ENCODE peak calls at places on chromosomes 12 and 14, in four cellular contexts. B, N, L and M are unnamed samples.
A peak's percentile ranks its signal among the peaks of the same experiment; 100 is the strongest.

GRCh38 chr12:115140981-115141380 is 457.0 kb upstream of the TBX3 start:
- DNase-seq in B (no peak), N (no peak), L (no peak), M (no peak)

GRCh38 chr12:114361545-114361944 is 44.4 kb downstream of the TBX5 start:
- DNase-seq in B (no peak), N (no peak), L (no peak), M (no peak)

GRCh38 chr14:73457050-73457934 is 1.1 kb downstream of the NUMB start:
- DNase-seq in B (peak; percentile 46), N (peak; percentile 27), L (peak; percentile 43), M (peak; percentile 72)

GRCh38 chr12:43308776-43309175 is 243.2 kb downstream of the ADAMTS20 start:
- DNase-seq in B (no peak), N (no peak), L (no peak), M (no peak)

GRCh38 chr12:113676117-113676516 is 204.4 kb upstream of the LHX5 start:
- DNase-seq in B (no peak), N (no peak), L (no peak), M (no peak)

GRCh38 chr14:96827310-96827709 is 30.1 kb downstream of the VRK1 start:
- DNase-seq in B (no peak), N (no peak), L (no peak), M (no peak)

GRCh38 chr12:13211859-13212664 is 15.5 kb downstream of the EMP1 start:
- DNase-seq in B (peak; percentile 80), N (peak; percentile 69), L (peak; percentile 70), M (no peak)

GRCh38 chr12:106369624-106370346 is 12.2 kb downstream of the POLR3B start:
- DNase-seq in B (no peak), N (no peak), L (peak; percentile 76), M (no peak)

GRCh38 chr12:22396253-22396652 is 61.7 kb upstream of the ST8SIA1 start:
- DNase-seq in B (no peak), N (no peak), L (no peak), M (no peak)

GRCh38 chr14:66610154-66610563 is 102.2 kb downstream of the GPHN start:
- DNase-seq in B (no peak), N (no peak), L (no peak), M (no peak)

GRCh38 chr12:12997734-12998133 is 2.3 kb downstream of the HEBP1 start:
- DNase-seq in B (no peak), N (no peak), L (no peak), M (no peak)

GRCh38 chr14:21097616-21098133 is 780 bp downstream of the ZNF219 start:
- DNase-seq in B (no peak), N (peak; percentile 43), L (no peak), M (peak; percentile 63)
- TF ChIP-seq POLR2A in B (no peak), N (no peak), L (no peak), M (no peak)

DNA sequence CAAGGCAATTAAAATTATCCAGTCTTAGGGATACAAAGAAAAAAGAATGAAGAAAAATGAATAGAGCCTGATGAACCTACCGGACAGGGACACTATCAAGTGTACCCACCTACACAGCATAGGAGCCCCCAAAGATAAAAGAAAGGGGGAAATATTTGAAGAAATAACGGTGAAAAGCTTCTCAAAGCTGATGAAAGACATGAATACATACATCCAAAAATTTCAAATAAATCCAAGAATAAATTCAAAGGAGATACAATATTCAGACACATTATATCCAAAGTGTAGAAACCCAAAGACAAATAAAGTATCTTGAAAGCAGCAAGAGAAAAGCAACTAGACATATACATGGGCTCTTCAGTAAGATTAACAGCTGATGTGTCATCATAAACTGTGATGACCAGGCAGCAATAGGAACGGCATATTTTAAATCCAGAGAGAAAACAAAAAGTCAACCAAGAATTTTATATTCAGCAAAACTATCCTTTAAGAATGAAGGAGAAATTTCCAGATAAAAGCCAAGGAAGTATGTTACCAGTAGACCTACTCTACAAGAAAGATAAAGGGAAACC is 56.0 kb downstream of the CDK17 start:
- DNase-seq in B (no peak), N (no peak), L (no peak), M (no peak)
- H3K27ac ChIP-seq in B (no peak overlapping the region), N (no peak overlapping the region), L (no peak overlapping the region), M (no peak overlapping the region)

DNA sequence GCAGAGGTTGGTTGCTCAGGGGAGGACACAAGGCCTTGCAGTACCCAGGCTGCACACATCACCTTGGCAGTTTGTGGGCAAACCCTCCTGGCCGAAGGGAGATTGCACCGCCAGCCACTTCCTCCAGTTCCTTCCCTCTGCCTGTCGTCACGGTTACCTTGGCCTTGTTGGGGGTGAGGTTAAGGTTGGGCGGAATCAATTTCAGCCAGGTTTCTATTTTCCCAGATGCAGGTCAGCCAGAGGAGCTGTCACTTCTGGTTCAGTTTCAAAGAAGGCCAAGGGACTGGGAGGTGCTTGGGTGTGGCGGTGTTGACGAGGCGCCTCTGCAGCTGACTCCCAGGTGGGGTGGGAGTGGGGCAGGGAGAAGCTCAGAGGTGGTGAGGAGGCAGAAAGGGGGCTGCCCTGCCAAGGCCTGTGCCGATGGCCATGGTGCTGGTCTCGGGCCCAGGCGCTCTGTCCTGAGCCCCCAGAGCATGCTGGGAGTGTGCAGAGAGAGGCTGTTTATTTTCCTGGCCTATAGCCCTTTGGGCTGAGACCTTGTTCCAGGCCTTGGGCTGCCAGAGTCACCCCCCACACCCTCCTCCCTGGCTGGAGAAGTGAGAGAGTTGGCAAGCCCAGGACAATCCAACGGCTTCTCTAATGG is 31.4 kb downstream of the JDP2 start:
- DNase-seq in B (no peak), N (no peak), L (no peak), M (peak; percentile 70)
- TF ChIP-seq POLR2A in B (no peak), N (no peak), L (no peak), M (no peak)

DNA sequence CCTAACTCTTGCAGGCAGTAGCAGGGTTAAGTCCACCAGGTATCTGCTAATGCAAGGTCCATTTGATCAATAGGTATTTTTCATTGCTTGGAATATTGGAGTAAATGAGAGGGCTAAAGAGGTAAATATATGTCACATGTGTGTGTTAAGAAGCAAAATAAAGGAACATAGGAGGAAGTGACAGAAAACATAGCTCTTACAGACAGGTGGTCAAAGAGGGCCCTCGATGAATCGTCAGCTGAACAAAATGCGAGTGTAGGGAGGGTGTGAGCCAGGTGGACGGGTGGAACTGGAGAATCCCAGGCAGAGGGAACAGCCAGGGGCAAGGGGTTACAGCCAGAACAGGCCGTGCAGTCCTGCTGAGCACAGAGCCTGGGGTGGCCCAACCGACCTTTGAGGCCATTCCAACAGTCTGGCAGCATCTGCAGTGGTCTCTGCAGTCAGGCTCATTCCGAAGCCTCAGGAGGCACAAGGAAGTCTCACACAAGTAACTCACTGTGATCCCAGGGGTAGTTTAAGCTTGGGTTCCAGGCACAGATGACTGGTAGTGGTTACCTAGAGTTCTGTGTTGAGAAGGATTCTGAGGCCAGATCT is 43.2 kb downstream of the CCDC88C start:
- DNase-seq in B (no peak), N (no peak), L (peak; percentile 17), M (no peak)
- H3K27ac ChIP-seq in B (no peak overlapping the region), N (no peak overlapping the region), L (no peak overlapping the region), M (peak overlapping the region; percentile 60)

GRCh38 chr12:52151859-52152783 is 39.7 kb downstream of the KRT80 start:
- DNase-seq in B (peak; percentile 47), N (peak; percentile 63), L (peak; percentile 49), M (peak; percentile 46)
- TF ChIP-seq POLR2A in B (no peak), N (no peak), L (no peak), M (no peak)

DNA sequence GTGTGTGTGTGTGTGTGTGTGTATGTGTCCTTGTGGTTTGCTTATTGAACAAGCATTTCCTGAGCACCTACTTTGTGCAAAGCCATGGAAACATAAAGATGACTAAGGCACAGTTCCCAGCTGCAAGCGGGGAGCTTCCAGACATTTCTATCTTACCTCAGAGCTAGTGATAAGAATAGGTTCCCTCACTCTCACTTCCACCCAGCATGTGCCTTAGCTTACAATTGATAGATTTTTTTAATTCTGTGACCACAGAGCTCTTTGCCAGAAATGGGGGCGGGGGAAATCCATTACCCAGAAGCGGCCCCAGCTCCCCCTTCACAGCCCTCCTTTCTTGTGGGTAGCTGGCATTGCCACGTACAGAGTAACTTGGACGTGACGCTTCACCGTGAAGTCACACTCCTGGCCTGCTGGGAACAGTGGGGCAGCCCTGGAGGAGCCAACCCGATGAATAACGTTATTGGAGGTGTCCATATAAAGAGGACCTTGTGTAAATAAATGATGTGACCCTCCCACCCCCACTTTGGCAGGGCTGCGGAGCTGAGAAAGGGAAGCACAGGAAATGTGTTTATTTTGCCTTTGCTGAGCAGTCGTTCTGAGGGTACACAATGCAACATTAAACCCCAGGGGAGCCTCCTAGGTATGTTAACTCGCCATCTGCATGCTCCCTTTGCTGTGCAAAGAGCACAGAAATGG is 238.9 kb downstream of the CHST11 start:
- DNase-seq in B (no peak), N (no peak), L (peak; percentile 65), M (peak; percentile 30)
- H3K27ac ChIP-seq in B (no peak overlapping the region), N (no peak overlapping the region), L (peak overlapping the region; percentile 15), M (no peak overlapping the region)

GRCh38 chr12:104456417-104456949 is at the start of gene CHST11:
- DNase-seq in B (peak; percentile 74), N (peak; percentile 72), L (peak; percentile 95), M (peak; percentile 89)

GRCh38 chr12:104459556-104459909 is 2.8 kb downstream of the CHST11 start:
- DNase-seq in B (no peak), N (no peak), L (no peak), M (no peak)

GRCh38 chr12:104456950-104457745 is 400 bp downstream of the CHST11 start:
- DNase-seq in B (peak; percentile 85), N (peak; percentile 63), L (peak; percentile 79), M (peak; percentile 82)

GRCh38 chr12:104458645-104459555 is 2.2 kb downstream of the CHST11 start:
- DNase-seq in B (peak; percentile 24), N (no peak), L (peak; percentile 50), M (peak; percentile 54)

DNA sequence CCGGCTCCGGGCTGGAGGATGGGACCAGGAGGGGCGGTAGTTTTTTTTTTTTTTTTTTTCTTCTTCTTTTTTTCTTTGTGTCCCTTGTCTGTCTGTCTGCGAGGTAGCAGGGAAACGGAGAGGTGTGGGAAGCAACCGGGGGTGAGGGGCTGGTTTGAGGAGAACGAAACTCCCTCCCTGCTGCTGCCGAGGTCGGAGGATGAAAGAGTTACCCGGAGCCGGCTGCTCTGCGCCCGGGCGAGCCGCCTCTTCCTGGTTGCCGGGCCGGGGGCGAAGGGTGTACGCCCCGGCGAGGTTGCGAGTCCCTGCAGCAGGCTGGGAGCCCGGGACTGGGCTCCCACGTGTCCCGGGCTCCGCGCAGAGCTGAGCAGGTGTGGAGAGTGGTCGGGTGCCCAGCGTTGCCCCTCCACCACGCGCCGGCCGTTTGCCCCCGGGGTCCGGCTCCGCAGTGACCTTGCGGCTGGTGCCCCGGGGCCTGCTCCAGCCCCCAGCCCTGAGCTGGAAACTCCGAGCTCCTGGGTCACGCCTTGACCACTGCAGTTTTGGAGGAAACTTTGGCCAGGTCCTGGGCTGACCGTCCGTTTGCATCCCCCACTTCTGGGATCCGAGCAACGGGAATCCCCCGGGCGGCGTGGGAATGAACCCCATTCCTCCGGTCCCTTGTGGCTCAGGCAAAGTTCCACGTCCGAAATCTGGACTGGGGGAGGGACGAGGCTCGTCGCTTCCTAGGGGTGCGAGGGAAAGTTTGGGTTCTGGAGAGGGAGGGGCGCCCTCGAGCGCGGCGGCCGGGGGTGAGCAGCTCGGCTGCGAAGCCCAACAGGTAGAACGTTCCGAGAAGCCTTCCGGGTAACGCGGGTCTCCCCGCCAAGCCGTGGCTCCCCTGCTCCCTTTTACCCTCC is 1.2 kb downstream of the CHST11 start:
- DNase-seq in B (peak; percentile 27), N (peak; percentile 25), L (peak; percentile 25), M (peak; percentile 74)
- TF ChIP-seq POLR2A in B (no peak), N (no peak), L (no peak), M (no peak)

DNA sequence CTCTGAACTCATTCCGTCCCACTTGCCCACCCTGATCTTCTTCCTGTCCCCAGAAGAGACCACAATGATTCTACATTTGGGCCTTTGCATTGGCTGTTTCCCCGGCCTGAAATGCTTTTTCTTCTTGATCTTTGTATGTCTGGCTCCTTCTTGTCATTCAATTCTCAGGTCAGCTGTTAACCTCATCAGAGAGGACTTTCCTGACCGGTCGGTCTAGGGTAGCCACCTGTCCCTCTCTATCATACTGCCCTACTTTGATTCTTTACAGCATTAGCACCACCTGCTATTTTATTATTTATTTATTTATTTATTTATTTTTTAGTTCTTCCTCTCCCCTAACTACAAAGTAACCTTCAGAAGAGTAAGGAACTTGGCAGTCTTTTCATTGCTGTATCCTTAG is 84.3 kb downstream of the DYRK2 start:
- DNase-seq in B (no peak), N (no peak), L (no peak), M (no peak)
- H3K27ac ChIP-seq in B (no peak overlapping the region), N (no peak overlapping the region), L (no peak overlapping the region), M (no peak overlapping the region)